ENCODE peak calls at places on chromosomes 13 and 19, in five cellular contexts. Y, M, F, T and A are unnamed samples.

GRCh38 chr13:79246575-79246949 is 159.5 kb downstream of the RBM26 start:
- DNase-seq in Y (no peak), M (no peak), F (peak), T (no peak), A (no peak)

GRCh38 chr13:69092615-69093322 is 1014.9 kb upstream of the ATXN8OS start:
- DNase-seq in Y (no peak), M (peak), F (no peak), T (no peak), A (no peak)

GRCh38 chr19:46788968-46789338 is 559 bp upstream of the SLC1A5 start:
- DNase-seq in Y (no peak), M (no peak), F (no peak), T (no peak), A (no peak)

GRCh38 chr19:49506575-49507105 is 5.8 kb upstream of the FCGRT start:
- DNase-seq in Y (no peak), M (peak), F (peak), T (no peak), A (no peak)

GRCh38 chr13:18995259-18995873 is 186.3 kb downstream of the TUBA3C start:
- DNase-seq in Y (no peak), M (no peak), F (no peak), T (no peak), A (no peak)

GRCh38 chr19:39996218-39996810 is 546 bp upstream of the ZNF546 start:
- DNase-seq in Y (peak), M (no peak), F (peak), T (peak), A (peak)

GRCh38 chr19:21322528-21322927 is 6.7 kb downstream of the ZNF708 start:
- DNase-seq in Y (peak), M (no peak), F (peak), T (peak), A (no peak)

GRCh38 chr19:16893686-16893990 is 4.8 kb downstream of the F2RL3 start:
- DNase-seq in Y (no peak), M (no peak), F (no peak), T (no peak), A (no peak)

GRCh38 chr13:77800219-77800618 is 102.7 kb downstream of the SLAIN1 start:
- DNase-seq in Y (peak), M (no peak), F (peak), T (peak), A (no peak)

GRCh38 chr13:50132937-50133276 is 117.7 kb downstream of the KCNRG start:
- DNase-seq in Y (no peak), M (peak), F (no peak), T (no peak), A (no peak)

GRCh38 chr19:33063356-33064116 is 1.2 kb downstream of the RHPN2 start:
- DNase-seq in Y (peak), M (peak), F (peak), T (no peak), A (peak)

GRCh38 chr19:1369214-1369805 is 14.4 kb upstream of the NDUFS7 start:
- DNase-seq in Y (no peak), M (no peak), F (no peak), T (no peak), A (no peak)

GRCh38 chr13:74251778-74252519 is 117.7 kb upstream of the KLF12 start:
- DNase-seq in Y (no peak), M (no peak), F (peak), T (no peak), A (no peak)

GRCh38 chr19:36987091-36987490 is 71.0 kb downstream of the ZNF568 start:
- DNase-seq in Y (no peak), M (no peak), F (no peak), T (no peak), A (no peak)

GRCh38 chr19:33691736-33692135 is 70.0 kb downstream of the CHST8 start:
- DNase-seq in Y (no peak), M (no peak), F (no peak), T (no peak), A (no peak)

GRCh38 chr13:33257786-33258185 is 27.8 kb downstream of the STARD13 start:
- DNase-seq in Y (no peak), M (no peak), F (no peak), T (no peak), A (no peak)

GRCh38 chr13:89568746-89569145 is 1778.7 kb upstream of the MIR17HG start:
- DNase-seq in Y (no peak), M (no peak), F (no peak), T (no peak), A (no peak)

GRCh38 chr19:40688987-40689338 is 1.5 kb downstream of the NUMBL start:
- DNase-seq in Y (no peak), M (no peak), F (no peak), T (no peak), A (no peak)

GRCh38 chr13:26964278-26965057 is 203.9 kb upstream of the GPR12 start:
- DNase-seq in Y (peak), M (peak), F (peak), T (peak), A (no peak)

DNA sequence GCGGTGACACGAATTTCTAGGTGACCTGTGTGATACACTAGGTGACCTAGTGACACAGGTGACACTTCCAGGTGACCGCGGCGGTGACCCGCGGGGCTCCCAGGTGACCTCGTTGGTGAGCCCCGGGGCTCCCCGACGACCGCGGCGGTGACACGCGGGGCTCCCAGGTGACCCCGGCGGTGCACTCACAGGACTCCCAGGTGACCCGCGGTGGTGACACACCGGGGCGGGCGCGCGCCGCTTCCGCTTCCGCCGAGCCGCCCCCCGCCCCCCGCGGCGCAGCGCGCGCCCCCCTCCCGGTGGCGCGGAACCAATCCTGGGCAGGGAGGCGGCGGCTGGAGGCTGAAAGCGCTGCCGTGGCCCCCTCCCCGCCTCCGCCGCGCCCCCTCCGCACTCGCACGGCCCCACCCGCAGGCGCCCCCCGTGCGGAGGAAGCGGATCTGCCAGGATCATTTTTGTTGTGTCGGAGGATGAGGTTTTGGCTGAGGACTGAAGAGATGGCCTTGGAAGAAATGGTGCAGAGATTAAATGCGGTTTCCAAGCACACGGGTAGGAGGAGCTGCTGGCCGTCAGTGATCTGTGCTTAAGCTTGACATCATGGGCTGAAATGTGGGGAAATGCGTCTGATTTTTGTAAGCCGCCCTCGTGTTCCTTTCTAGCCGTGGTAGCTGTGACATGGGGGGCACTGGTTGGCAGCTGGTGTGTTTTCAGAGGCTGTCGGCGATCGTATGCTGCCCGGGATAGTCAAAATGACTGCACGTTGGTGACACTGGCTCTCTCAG is at the start of gene MCF2L:
- DNase-seq in Y (peak), M (peak), F (peak), T (peak), A (no peak)
- TF ChIP-seq CTCF in Y (no peak), M (peak), F (peak), T (no peak), A (no peak)

GRCh38 chr19:12495002-12495802 is 10.6 kb upstream of the ZNF709 start:
- DNase-seq in Y (peak), M (peak), F (peak), T (peak), A (peak)
- TF ChIP-seq CTCF in Y (no peak), M (peak), F (peak), T (no peak), A (peak)

DNA sequence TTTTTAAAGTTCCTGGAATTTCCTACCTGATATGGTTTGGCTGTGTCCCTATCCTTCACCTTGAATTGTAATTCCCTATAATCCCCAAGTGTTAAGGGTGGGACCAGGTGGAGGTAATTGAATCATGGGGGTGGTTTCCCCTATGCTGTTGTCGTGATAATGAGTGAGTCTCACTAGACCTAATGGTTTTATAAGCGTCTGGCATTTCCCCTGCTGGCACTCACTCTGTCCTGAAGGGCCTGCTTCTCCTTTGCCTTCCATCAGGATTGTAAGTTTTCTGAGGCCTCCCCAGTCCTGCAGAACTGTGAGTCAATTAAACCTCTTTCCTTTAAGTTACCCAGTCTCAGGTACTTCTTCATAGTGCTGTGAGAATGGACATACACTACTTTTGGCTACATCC is 298.7 kb downstream of the HS6ST3 start:
- DNase-seq in Y (no peak), M (peak), F (no peak), T (no peak), A (no peak)
- TF ChIP-seq CTCF in Y (no peak), M (no peak), F (no peak), T (no peak), A (no peak)

DNA sequence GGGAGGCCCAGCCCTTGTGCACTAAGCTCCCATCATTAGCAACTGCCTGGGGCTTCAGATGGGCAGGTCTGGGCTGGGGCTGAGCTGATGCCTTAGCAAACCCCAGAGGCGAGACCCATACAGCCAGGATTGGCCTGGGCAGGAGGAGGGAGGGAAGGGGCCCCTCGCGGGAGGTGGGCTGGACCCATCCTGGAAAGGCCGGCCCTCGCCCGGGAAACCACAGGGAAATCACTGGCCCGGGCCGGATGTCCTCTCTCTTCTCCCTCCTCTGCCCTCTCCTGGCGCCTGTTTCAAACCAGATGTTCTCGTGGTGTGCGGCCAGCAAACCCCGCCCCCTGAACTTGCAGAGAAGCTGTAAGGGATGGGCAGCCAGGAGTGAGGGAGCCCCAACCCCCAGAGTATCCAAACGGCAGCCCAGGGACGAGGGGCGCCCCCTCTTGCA is 43.1 kb downstream of the TMEM255B start:
- DNase-seq in Y (peak), M (peak), F (peak), T (peak), A (peak)
- TF ChIP-seq CTCF in Y (no peak), M (peak), F (peak), T (no peak), A (peak)

GRCh38 chr19:11657307-11657706 is 60.0 kb downstream of the ZNF627 start:
- DNase-seq in Y (no peak), M (no peak), F (peak), T (no peak), A (no peak)
- TF ChIP-seq CTCF in Y (no peak), M (no peak), F (no peak), T (no peak), A (no peak)

GRCh38 chr19:18496167-18496979 is 25.5 kb downstream of the ELL start:
- DNase-seq in Y (peak), M (no peak), F (peak), T (peak), A (peak)
- TF ChIP-seq CTCF in Y (no peak), M (peak), F (no peak), T (no peak), A (peak)

GRCh38 chr19:11322269-11323024 is 17.0 kb downstream of the RAB3D start:
- DNase-seq in Y (no peak), M (no peak), F (no peak), T (no peak), A (no peak)

GRCh38 chr19:11324748-11325389 is 14.6 kb downstream of the RAB3D start:
- DNase-seq in Y (no peak), M (no peak), F (no peak), T (no peak), A (no peak)

GRCh38 chr19:11325544-11325943 is 13.9 kb downstream of the RAB3D start:
- DNase-seq in Y (no peak), M (no peak), F (no peak), T (no peak), A (no peak)

GRCh38 chr19:11324079-11324661 is 15.3 kb downstream of the RAB3D start:
- DNase-seq in Y (peak), M (no peak), F (peak), T (peak), A (peak)

DNA sequence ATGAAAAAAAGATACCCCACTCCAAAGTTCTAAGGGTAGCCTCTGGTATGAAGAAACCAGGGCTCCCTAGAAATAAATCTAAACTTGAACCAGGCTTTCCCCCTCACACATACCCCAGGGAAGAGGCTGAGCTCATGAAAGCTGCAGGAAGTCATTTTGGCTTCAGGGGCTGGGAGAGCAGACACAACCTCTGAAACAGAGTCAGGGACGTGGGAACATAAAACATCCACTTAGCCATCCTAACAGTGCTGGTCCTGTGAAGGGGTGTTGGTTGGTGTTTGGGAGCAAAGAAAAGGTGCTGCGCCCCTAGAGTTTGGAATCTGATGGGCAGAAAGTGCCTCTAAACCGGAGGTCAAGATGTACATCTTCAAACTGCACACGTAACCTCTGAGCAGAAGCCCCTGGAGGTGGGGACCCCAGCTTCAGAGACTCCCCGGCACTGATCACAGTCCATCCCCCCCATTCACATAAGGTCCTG is 15.8 kb downstream of the RAB3D start:
- DNase-seq in Y (no peak), M (peak), F (no peak), T (no peak), A (no peak)
- TF ChIP-seq CTCF in Y (no peak), M (peak), F (no peak), T (no peak), A (peak)

GRCh38 chr19:44509478-44509877 is 9.2 kb upstream of the ZNF180 start:
- DNase-seq in Y (no peak), M (no peak), F (no peak), T (no peak), A (no peak)
- TF ChIP-seq CTCF in Y (no peak), M (no peak), F (no peak), T (no peak), A (no peak)

GRCh38 chr19:29264897-29265296 is 51.9 kb upstream of the UQCRFS1 start:
- DNase-seq in Y (no peak), M (no peak), F (no peak), T (no peak), A (no peak)

GRCh38 chr19:29263305-29264080 is 50.5 kb upstream of the UQCRFS1 start:
- DNase-seq in Y (no peak), M (peak), F (peak), T (no peak), A (peak)

GRCh38 chr19:29260477-29261317 is 47.7 kb upstream of the UQCRFS1 start:
- DNase-seq in Y (no peak), M (peak), F (peak), T (no peak), A (no peak)

GRCh38 chr19:29259867-29260281 is 46.9 kb upstream of the UQCRFS1 start:
- DNase-seq in Y (no peak), M (no peak), F (no peak), T (no peak), A (no peak)

DNA sequence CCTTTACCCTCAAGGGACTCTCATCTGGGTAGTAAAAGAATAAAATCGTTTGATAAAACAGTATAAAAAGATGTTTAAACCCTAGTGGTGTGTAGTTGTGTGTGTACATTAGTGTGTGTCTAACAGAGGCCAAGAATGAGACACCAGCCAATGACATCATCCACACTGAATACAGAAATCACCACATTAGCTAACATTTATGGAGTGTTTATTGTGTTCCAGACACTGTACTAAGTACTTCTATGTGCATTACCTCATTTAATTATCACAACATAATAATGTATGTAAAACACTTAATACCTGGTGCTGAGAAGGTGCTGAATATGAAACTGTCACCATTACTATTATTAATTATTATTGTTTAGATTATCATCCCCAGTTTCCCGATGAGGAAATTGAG is 49.1 kb upstream of the UQCRFS1 start:
- DNase-seq in Y (no peak), M (no peak), F (no peak), T (no peak), A (no peak)
- TF ChIP-seq CTCF in Y (no peak), M (no peak), F (no peak), T (no peak), A (no peak)

DNA sequence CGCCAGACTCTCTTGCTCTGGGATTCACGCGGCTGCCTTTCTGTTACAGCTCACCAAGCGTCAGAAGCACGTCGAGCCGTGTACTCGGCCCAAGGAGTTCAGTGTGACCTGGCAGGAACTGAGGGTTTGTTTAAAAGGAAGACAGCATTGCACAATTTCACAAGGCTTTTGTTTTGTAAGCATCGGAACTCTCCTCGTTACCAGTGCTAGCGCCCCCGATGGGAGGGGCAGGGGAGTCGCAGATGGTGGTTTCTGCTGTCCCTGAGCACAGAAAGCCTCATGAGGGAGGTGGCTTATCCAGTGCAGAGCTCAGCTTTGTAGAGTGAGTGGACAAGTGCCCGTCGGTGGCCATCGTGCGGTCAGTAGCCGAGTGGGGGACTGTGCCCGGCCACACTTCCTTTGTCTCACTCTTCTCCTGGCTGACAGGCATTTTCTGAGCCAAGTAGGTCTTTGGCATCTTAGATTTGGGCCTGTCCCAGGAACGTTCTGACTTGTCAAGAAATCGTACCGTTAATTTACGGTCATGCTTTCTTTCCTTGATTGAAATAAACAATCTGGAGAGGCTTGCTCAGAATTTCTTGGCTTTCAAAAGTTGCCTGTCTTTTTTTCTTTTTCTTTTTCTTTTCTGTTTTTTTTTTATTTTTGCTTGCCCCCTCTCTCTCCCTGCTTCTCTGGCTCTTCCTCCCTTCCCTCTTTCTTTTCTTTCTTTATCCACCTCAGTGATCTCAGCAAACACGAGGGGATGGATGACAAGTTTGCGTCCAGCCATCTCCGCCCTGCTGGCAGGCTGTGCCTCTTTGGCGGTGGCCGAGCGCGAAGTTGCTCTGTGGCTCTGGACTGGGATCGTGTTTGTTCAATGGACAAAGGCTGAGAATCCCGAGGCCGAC is 7.7 kb downstream of the KDM4B start:
- DNase-seq in Y (peak), M (peak), F (peak), T (peak), A (peak)
- TF ChIP-seq CTCF in Y (peak), M (peak), F (peak), T (peak), A (peak)